ENCODE peak calls at places on chromosomes 12 and 14, in five cellular contexts. Y is Peyer's patch; G is stimulated activated CD4-positive, alpha-beta T cell treated with anti-CD3 and anti-CD28 coated beads, Interleukin-15, amount 100 ng/mL, for 1 hour; N is T-helper 1 cell; P is H7. F is an unnamed sample.
A peak's percentile ranks its signal among the peaks of the same experiment; 100 is the strongest.

GRCh38 chr14:71321556-71322315 is 414.5 kb downstream of the PCNX1 start:
- DNase-seq in Y (no peak), G (no peak), N (peak; percentile 22), P (peak; percentile 58), F (no peak)

GRCh38 chr14:54374117-54374884 is 22.5 kb upstream of the CDKN3 start:
- DNase-seq in Y (no peak), G (no peak), N (no peak), P (no peak), F (no peak)

GRCh38 chr12:80264386-80264785 is 165.0 kb downstream of the OTOGL start:
- DNase-seq in Y (no peak), G (no peak), N (no peak), P (no peak), F (no peak)

GRCh38 chr12:42240131-42240750 is 2.2 kb upstream of the YAF2 start:
- DNase-seq in Y (no peak), G (no peak), N (no peak), P (peak; percentile 42), F (no peak)

GRCh38 chr12:132614861-132615578 is 3.6 kb upstream of the P2RX2 start:
- DNase-seq in Y (peak; percentile 90), G (peak; percentile 59), N (peak; percentile 74), P (peak; percentile 91), F (peak; percentile 79)

GRCh38 chr14:46571970-46572369 is 79.6 kb downstream of the RPL10L start:
- DNase-seq in Y (no peak), G (no peak), N (no peak), P (no peak), F (no peak)

GRCh38 chr12:98733667-98734350 is 88.7 kb downstream of the APAF1 start:
- DNase-seq in Y (no peak), G (no peak), N (no peak), P (no peak), F (no peak)

GRCh38 chr14:55354500-55354899 is 57.1 kb downstream of the ATG14 start:
- DNase-seq in Y (peak; percentile 82), G (peak; percentile 39), N (peak; percentile 60), P (peak; percentile 58), F (peak; percentile 39)

GRCh38 chr12:93230311-93230689 is 147.4 kb upstream of the NUDT4 start:
- DNase-seq in Y (no peak), G (no peak), N (no peak), P (no peak), F (no peak)

GRCh38 chr14:106802413-106803364 is 1276.3 kb downstream of the TMEM121 start:
- DNase-seq in Y (no peak), G (no peak), N (no peak), P (no peak), F (no peak)

GRCh38 chr14:103765526-103765925 is 49.9 kb downstream of the ZFYVE21 start:
- DNase-seq in Y (no peak), G (no peak), N (no peak), P (no peak), F (no peak)

GRCh38 chr12:58537278-58537677 is 383.0 kb downstream of the LRIG3 start:
- DNase-seq in Y (no peak), G (no peak), N (no peak), P (no peak), F (no peak)

GRCh38 chr12:127650626-127651025 is 616.3 kb upstream of the TMEM132C start:
- DNase-seq in Y (no peak), G (no peak), N (no peak), P (no peak), F (no peak)

GRCh38 chr14:61478971-61479473 is 157.6 kb downstream of the PRKCH start:
- DNase-seq in Y (peak; percentile 71), G (no peak), N (peak; percentile 64), P (no peak), F (no peak)

GRCh38 chr12:5586201-5586600 is 154.3 kb downstream of the NTF3 start:
- DNase-seq in Y (no peak), G (no peak), N (no peak), P (no peak), F (no peak)

GRCh38 chr12:111446044-111446581 is 40.4 kb downstream of the SH2B3 start:
- DNase-seq in Y (peak; percentile 57), G (no peak), N (no peak), P (peak; percentile 69), F (peak; percentile 79)

GRCh38 chr14:92472860-92473259 is 40.7 kb upstream of the RIN3 start:
- DNase-seq in Y (no peak), G (no peak), N (no peak), P (no peak), F (no peak)

GRCh38 chr14:101774814-101775213 is 13.3 kb downstream of the PPP2R5C start:
- DNase-seq in Y (no peak), G (no peak), N (no peak), P (no peak), F (no peak)

GRCh38 chr12:49922349-49923034 is 18.8 kb upstream of the FAIM2 start:
- DNase-seq in Y (peak; percentile 37), G (no peak), N (no peak), P (no peak), F (peak; percentile 82)

GRCh38 chr12:112782921-112783320 is 8.6 kb upstream of the RPH3A start:
- DNase-seq in Y (no peak), G (no peak), N (no peak), P (no peak), F (no peak)

F was measured in ovary.